ENCODE peak calls at places on chromosome 22, in eight cellular contexts. N is fibroblast of lung, I is Caco-2, C is colonic mucosa, S is IMR-90, U is H9, X is foreskin keratinocyte, O is aorta. V is an unnamed sample. For H3K27me3, the result is how much of the 10 kb centered on the place peaks cover.

GRCh38 chr22:36349726-36350125 is 38.0 kb downstream of the MYH9 start:
- DNase-seq in N (no peak), I (no peak), C (no peak), S (no peak), U (no peak), X (no peak), O (no peak), V (no peak)

GRCh38 chr22:44582016-44582415 is 84.0 kb upstream of the RTL6 start:
- DNase-seq in N (no peak), I (peak), C (no peak), S (no peak), U (peak), X (no peak), O (peak), V (no peak)

GRCh38 chr22:45206233-45206632 is 34.5 kb downstream of the KIAA0930 start:
- DNase-seq in N (no peak), I (no peak), C (no peak), S (no peak), U (no peak), X (no peak), O (no peak), V (no peak)

GRCh38 chr22:46092011-46092410 is 58.3 kb upstream of the PPARA start:
- DNase-seq in N (no peak), I (no peak), C (no peak), S (no peak), U (no peak), X (no peak), O (peak), V (no peak)

GRCh38 chr22:32606181-32606580 is 131.6 kb downstream of the FBXO7 start:
- DNase-seq in N (no peak), I (no peak), C (no peak), S (no peak), U (no peak), X (no peak), O (no peak), V (no peak)

GRCh38 chr22:47048123-47049077 is 285.9 kb downstream of the TBC1D22A start:
- DNase-seq in N (no peak), I (no peak), C (no peak), S (no peak), U (no peak), X (no peak), O (peak), V (peak)

GRCh38 chr22:45188779-45189178 is 25.1 kb downstream of the NUP50 start:
- DNase-seq in N (no peak), I (no peak), C (no peak), S (no peak), U (no peak), X (no peak), O (no peak), V (no peak)

GRCh38 chr22:48288541-48288940 is 1526.1 kb downstream of the TBC1D22A start:
- DNase-seq in N (no peak), I (no peak), C (no peak), S (no peak), U (no peak), X (no peak), O (no peak), V (no peak)

GRCh38 chr22:17655289-17655688 is 16.7 kb downstream of the BCL2L13 start:
- DNase-seq in N (no peak), I (no peak), C (no peak), S (no peak), U (no peak), X (no peak), O (no peak), V (no peak)

GRCh38 chr22:31005535-31005934 is 36.5 kb downstream of the TUG1 start:
- DNase-seq in N (no peak), I (no peak), C (no peak), S (no peak), U (no peak), X (no peak), O (no peak), V (no peak)
- H3K27me3 ChIP-seq in N (under half), I (under half), C (under half), S (under half), U (under half), X (under half), O (under half), V (under half)

DNA sequence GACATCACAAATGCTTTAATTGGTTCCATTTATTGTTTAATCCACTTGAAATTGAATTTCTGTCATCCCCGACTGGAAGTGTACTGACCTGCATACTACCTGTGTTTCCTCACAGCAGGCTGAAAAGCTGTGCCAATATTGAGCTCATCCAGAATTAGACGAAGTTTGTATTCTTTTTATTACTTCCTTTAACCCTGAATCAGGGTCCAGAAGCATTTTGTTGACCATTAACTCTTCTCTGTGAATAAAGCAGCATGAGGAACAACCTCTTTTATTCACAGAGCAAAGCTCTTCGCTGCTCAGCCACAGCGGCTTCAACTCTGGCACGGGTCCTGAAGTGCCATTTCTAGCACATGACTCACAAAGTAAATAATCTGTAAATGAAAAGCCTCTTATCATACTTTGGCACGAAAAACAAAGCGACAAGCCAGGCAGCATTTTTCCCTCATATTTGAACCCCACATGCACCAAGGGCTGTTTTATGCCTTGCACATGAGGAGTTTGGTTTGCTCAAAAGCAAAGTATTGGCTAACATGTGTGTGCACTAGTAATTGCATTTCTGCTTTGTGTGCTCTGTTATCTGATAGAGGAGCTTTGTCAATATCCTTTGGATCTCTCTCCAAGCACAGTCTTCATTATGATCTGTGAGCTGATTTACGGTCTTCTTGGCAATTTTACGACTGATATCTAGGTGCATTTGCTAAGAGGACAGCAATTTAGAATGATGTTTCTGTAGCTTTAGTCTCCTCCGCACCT is 33.0 kb upstream of the APOBEC3A start:
- DNase-seq in N (peak), I (peak), C (peak), S (peak), U (no peak), X (peak), O (peak), V (peak)
- H3K27me3 ChIP-seq in N (under half), I (under half), C (under half), S (under half), U (under half), X (half or more), O (under half), V (under half)

GRCh38 chr22:50670513-50670912 is 2.1 kb upstream of the SHANK3 start:
- DNase-seq in N (no peak), I (no peak), C (no peak), S (no peak), U (no peak), X (no peak), O (no peak), V (no peak)

GRCh38 chr22:50665212-50665611 is 7.4 kb upstream of the SHANK3 start:
- DNase-seq in N (no peak), I (no peak), C (no peak), S (no peak), U (no peak), X (no peak), O (no peak), V (no peak)

GRCh38 chr22:50660306-50660705 is 12.3 kb upstream of the SHANK3 start:
- DNase-seq in N (no peak), I (no peak), C (no peak), S (no peak), U (no peak), X (no peak), O (no peak), V (no peak)

GRCh38 chr22:50670914-50671538 is 1.6 kb upstream of the SHANK3 start:
- DNase-seq in N (no peak), I (no peak), C (no peak), S (no peak), U (no peak), X (no peak), O (no peak), V (no peak)

DNA sequence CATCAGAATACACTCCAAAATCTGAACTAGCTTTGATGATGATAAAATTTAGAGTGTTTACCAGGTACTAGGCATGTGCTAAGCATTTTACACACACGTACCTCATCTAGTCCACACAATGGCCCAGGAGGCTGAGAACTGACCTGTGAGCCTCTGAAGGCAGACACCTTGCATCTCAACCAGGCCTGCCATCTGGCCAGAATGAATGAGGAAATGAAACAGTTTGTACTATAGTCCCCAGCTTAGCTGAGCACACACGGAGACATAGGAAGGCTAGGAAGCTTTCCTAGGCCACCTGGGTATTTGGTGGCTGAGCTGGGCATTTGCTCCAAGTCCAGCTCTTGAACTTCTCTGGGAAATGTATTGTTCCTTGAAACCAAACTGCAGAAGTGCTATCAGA is 6.9 kb upstream of the SHANK3 start:
- DNase-seq in N (no peak), I (no peak), C (no peak), S (no peak), U (no peak), X (no peak), O (no peak), V (peak)
- H3K27me3 ChIP-seq in N (under half), I (under half), C (under half), S (under half), U (under half), X (under half), O (under half), V (under half)

DNA sequence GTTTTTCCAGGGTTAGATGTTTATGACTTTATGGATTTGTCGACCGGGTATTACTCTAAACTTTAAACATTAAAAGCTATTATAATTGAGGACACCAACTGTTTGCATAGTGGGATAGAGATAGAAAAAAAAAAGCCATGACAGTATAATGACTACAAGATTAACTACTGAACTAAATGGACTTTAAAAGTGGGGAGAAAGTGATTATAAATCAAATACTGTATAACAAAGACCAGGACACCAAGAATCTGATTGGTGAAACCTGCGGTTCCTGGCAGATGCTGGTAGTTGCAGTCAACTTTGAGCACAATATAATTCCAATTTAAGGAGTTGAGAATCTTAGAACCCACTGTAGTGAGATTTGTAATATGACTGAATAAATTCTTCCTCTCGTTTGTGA is 2.5 kb downstream of the CRKL start:
- DNase-seq in N (no peak), I (no peak), C (no peak), S (no peak), U (no peak), X (no peak), O (no peak), V (no peak)
- H3K27me3 ChIP-seq in N (under half), I (under half), C (under half), S (under half), U (under half), X (under half), O (under half), V (under half)

GRCh38 chr22:20774882-20775281 is 969 bp downstream of the SERPIND1 start:
- DNase-seq in N (no peak), I (no peak), C (no peak), S (no peak), U (no peak), X (no peak), O (no peak), V (no peak)
- H3K27me3 ChIP-seq in N (under half), I (under half), C (under half), S (under half), U (under half), X (under half), O (under half), V (under half)

GRCh38 chr22:37485714-37486223 is 415 bp downstream of the MFNG start:
- DNase-seq in N (no peak), I (no peak), C (no peak), S (no peak), U (no peak), X (no peak), O (no peak), V (no peak)

GRCh38 chr22:37488337-37489135 is 2.4 kb upstream of the MFNG start:
- DNase-seq in N (no peak), I (no peak), C (no peak), S (no peak), U (no peak), X (no peak), O (no peak), V (no peak)

GRCh38 chr22:37486224-37486845 is at the start of gene MFNG:
- DNase-seq in N (peak), I (peak), C (peak), S (peak), U (peak), X (no peak), O (peak), V (peak)

GRCh38 chr22:37487559-37487958 is 1.4 kb upstream of the MFNG start:
- DNase-seq in N (no peak), I (no peak), C (no peak), S (no peak), U (no peak), X (no peak), O (no peak), V (no peak)

GRCh38 chr22:37487129-37487528 is 945 bp upstream of the MFNG start:
- DNase-seq in N (no peak), I (no peak), C (no peak), S (no peak), U (no peak), X (no peak), O (no peak), V (no peak)
- H3K27me3 ChIP-seq in N (under half), I (under half), C (under half), S (under half), U (under half), X (under half), O (under half), V (under half)

DNA sequence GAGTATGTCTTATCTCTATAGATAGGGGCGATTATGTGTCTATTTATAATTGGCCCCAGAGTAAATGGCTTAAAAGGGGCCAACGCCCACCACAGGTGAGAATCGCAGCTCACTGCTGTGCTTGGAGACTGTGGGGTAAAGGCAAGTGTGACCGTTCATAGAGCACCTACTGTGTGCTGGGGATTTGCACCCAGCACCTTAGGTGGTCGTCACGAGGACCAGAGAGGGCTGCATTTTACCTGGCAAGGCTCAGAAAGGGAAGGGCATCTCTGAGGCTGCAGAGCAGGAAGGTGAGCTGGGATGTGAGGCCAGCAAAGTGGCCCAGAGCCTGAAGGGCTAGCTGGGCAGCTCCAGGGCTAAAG is 13.8 kb upstream of the TCF20 start:
- DNase-seq in N (no peak), I (no peak), C (no peak), S (no peak), U (no peak), X (no peak), O (no peak), V (no peak)
- H3K27me3 ChIP-seq in N (under half), I (under half), C (under half), S (under half), U (under half), X (under half), O (under half), V (under half)